ENCODE peak calls at places on chromosomes 2 and 18, in six cellular contexts. D is NCI-H1105, U is retina, P is skeletal muscle cell, O is right atrium auricular region, I is GM04504. K is an unnamed sample.

GRCh38 chr2:200276472-200276871 is 30.0 kb upstream of the SPATS2L start:
- DNase-seq in I (no peak), O (no peak), D (no peak), P (no peak), U (no peak), K (no peak)

GRCh38 chr2:122138561-122138960 is 383.1 kb downstream of the TSN start:
- DNase-seq in P (no peak), I (no peak), D (no peak), U (no peak), O (no peak), K (no peak)

GRCh38 chr18:9924371-9924943 is 10.6 kb downstream of the VAPA start:
- DNase-seq in U (no peak), P (no peak), D (no peak), I (no peak), O (no peak), K (no peak)

GRCh38 chr2:85307527-85307897 is 20.3 kb downstream of the TGOLN2 start:
- DNase-seq in I (no peak), P (no peak), U (no peak), D (no peak), O (no peak), K (no peak)

GRCh38 chr2:109470121-109470921 is 143.4 kb downstream of the SEPTIN10 start:
- DNase-seq in O (no peak), P (no peak), U (no peak), I (peak), D (no peak), K (no peak)

GRCh38 chr2:102505290-102505689 is 32.3 kb downstream of the SLC9A4 start:
- DNase-seq in D (no peak), U (no peak), I (no peak), P (no peak), O (no peak), K (no peak)

GRCh38 chr2:240570531-240571313 is 2.4 kb downstream of the RNPEPL1 start:
- DNase-seq in D (no peak), I (no peak), P (no peak), U (no peak), O (no peak), K (no peak)

GRCh38 chr18:32801236-32801635 is 28.4 kb upstream of the KLHL14 start:
- DNase-seq in U (no peak), D (no peak), O (no peak), I (no peak), P (no peak), K (no peak)

GRCh38 chr2:18487266-18487665 is 73.2 kb downstream of the RDH14 start:
- DNase-seq in P (no peak), I (no peak), D (no peak), U (no peak), O (no peak), K (no peak)

GRCh38 chr18:62744076-62744705 is 28.9 kb downstream of the PHLPP1 start:
- DNase-seq in D (no peak), O (no peak), P (no peak), I (no peak), U (no peak), K (no peak)

GRCh38 chr2:176002684-176003225 is 688 bp upstream of the LNPK start:
- DNase-seq in U (peak), D (no peak), I (no peak), O (peak), P (no peak), K (peak)

GRCh38 chr18:58241877-58242276 is 197.9 kb downstream of the NEDD4L start:
- DNase-seq in I (peak), D (peak), P (peak), U (no peak), O (no peak), K (no peak)

GRCh38 chr2:31475692-31476091 is 61.1 kb upstream of the XDH start:
- DNase-seq in D (no peak), O (no peak), I (peak), U (no peak), P (peak), K (no peak)

GRCh38 chr2:229805559-229805958 is 91.2 kb upstream of the DNER start:
- DNase-seq in D (no peak), O (no peak), U (no peak), I (no peak), P (no peak), K (no peak)

GRCh38 chr2:219645631-219646527 is 18.4 kb downstream of the SLC4A3 start:
- DNase-seq in I (peak), U (no peak), O (no peak), P (peak), D (no peak), K (no peak)

GRCh38 chr2:236547725-236548124 is 21.9 kb upstream of the ACKR3 start:
- DNase-seq in O (no peak), I (no peak), U (no peak), P (no peak), D (no peak), K (no peak)

GRCh38 chr18:7626922-7627440 is 59.9 kb downstream of the PTPRM start:
- DNase-seq in D (no peak), U (no peak), O (no peak), I (no peak), P (peak), K (no peak)

GRCh38 chr2:104856973-104857261 is 3.0 kb downstream of the POU3F3 start:
- DNase-seq in P (no peak), U (no peak), I (no peak), D (peak), O (no peak), K (no peak)

GRCh38 chr2:240395896-240396622 is 39.4 kb upstream of the GPC1 start:
- DNase-seq in I (no peak), U (no peak), D (no peak), O (no peak), P (no peak), K (no peak)

GRCh38 chr2:163735692-163736432 is at the start of gene FIGN:
- DNase-seq in O (peak), U (peak), P (peak), D (peak), I (peak), K (peak)

GRCh38 chr2:41994177-41994576 is 53.6 kb upstream of the PKDCC start:
- DNase-seq in I (peak), U (no peak), O (no peak), P (peak), D (no peak), K (no peak)

GRCh38 chr2:125564471-125564870 is 1091.5 kb upstream of the GYPC start:
- DNase-seq in O (no peak), D (no peak), U (no peak), P (no peak), I (no peak), K (no peak)

GRCh38 chr2:107635883-107636282 is 190.8 kb upstream of the RGPD4 start:
- DNase-seq in O (no peak), P (peak), U (no peak), D (no peak), I (no peak), K (no peak)